ENCODE peak calls at places on chromosome 7, in ten cellular contexts. E is fibroblast of lung; B is A549; J is tibial artery; X is pancreas; A is heart right ventricle; K is colonic mucosa; C is CD8-positive, alpha-beta T cell; F is DND-41; R is neuronal stem cell. G is an unnamed sample.

GRCh38 chr7:43585521-43585920 is 2.6 kb downstream of the STK17A start:
- DNase-seq in B (no peak), A (no peak), C (no peak), F (no peak), R (no peak), E (peak; percentile 85), K (no peak), J (no peak), X (no peak), G (no peak)

GRCh38 chr7:4851459-4852422 is 10.1 kb downstream of the PAPOLB start:
- DNase-seq in B (no peak), E (peak; percentile 25), A (no peak), J (no peak), K (no peak), R (no peak), X (no peak), F (no peak), C (no peak), G (no peak)

GRCh38 chr7:36606442-36607205 is 117.7 kb downstream of the AOAH start:
- DNase-seq in C (no peak), A (no peak), K (no peak), X (no peak), B (no peak), J (no peak), E (no peak), R (no peak), F (no peak), G (no peak)

GRCh38 chr7:124035706-124036105 is 2.8 kb upstream of the TMEM229A start:
- DNase-seq in E (no peak), B (no peak), J (no peak), A (no peak), R (no peak), X (no peak), K (no peak), C (no peak), F (no peak), G (no peak)

GRCh38 chr7:55432937-55433784 is 68.0 kb downstream of the LANCL2 start:
- DNase-seq in K (no peak), F (peak; percentile 33), A (no peak), B (peak; percentile 62), C (no peak), J (no peak), X (no peak), E (peak; percentile 46), R (no peak), G (no peak)

GRCh38 chr7:94393251-94393758 is 1.4 kb upstream of the COL1A2 start:
- DNase-seq in F (no peak), X (no peak), R (peak; percentile 33), B (no peak), C (no peak), A (peak; percentile 20), K (no peak), J (no peak), E (peak; percentile 58), G (no peak)

GRCh38 chr7:64574481-64575159 is 11.7 kb upstream of the ZNF680 start:
- DNase-seq in E (peak; percentile 72), X (no peak), R (no peak), J (peak; percentile 47), B (no peak), C (no peak), F (no peak), K (peak; percentile 22), A (peak; percentile 62), G (no peak)

GRCh38 chr7:101363734-101364374 is 1.2 kb downstream of the COL26A1 start:
- DNase-seq in X (peak; percentile 76), B (peak; percentile 70), A (peak; percentile 66), R (peak; percentile 78), C (peak; percentile 66), K (peak; percentile 48), F (peak; percentile 61), J (peak; percentile 34), E (peak; percentile 45), G (no peak)

GRCh38 chr7:36523371-36523953 is 133.8 kb downstream of the ANLN start:
- DNase-seq in K (no peak), X (no peak), C (no peak), A (no peak), R (no peak), B (no peak), F (no peak), J (no peak), E (no peak), G (no peak)

GRCh38 chr7:7746419-7746818 is 28.0 kb upstream of the RPA3 start:
- DNase-seq in X (no peak), F (no peak), A (no peak), E (no peak), C (no peak), B (no peak), R (no peak), J (no peak), K (no peak), G (no peak)

DNA sequence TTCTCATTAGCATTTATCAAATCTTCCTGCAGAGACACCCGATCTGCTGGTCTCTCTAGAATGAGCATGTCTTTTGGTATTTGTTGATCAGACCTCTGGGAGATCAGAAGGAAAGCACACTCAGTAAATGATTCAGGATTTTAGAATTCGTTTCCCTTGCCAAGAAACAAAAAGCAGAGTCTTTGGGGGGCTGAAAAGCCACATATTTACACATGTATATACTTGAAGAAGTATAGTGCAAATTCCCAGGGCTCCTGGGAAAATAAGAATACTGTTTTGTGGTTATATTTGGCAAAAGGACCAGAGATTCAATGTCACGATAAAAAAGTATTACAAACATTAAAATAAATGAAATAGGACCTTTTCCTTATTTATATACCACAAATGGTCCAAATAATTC is 100.2 kb downstream of the AGMO start:
- DNase-seq in C (no peak), R (no peak), E (peak; percentile 79), K (no peak), F (no peak), B (peak; percentile 9), X (no peak), J (no peak), A (no peak), G (no peak)
- H3K27ac ChIP-seq in C (no peak overlapping the region), R (no peak overlapping the region), E (no peak overlapping the region), K (no peak overlapping the region), F (no peak overlapping the region), B (no peak overlapping the region), X (no peak overlapping the region), J (peak overlapping the region; percentile 48), A (peak overlapping the region; percentile 73), G (no peak overlapping the region)

GRCh38 chr7:99794585-99795502 is 10.9 kb upstream of the CYP3A4 start:
- DNase-seq in R (no peak), X (peak; percentile 44), A (no peak), B (peak; percentile 58), F (no peak), C (no peak), K (no peak), E (peak; percentile 3), J (no peak), G (no peak)
- H3K27ac ChIP-seq in R (no peak overlapping the region), X (peak overlapping the region; percentile 54), A (no peak overlapping the region), B (peak overlapping the region; percentile 72), F (no peak overlapping the region), C (no peak overlapping the region), K (no peak overlapping the region), E (no peak overlapping the region), J (no peak overlapping the region), G (no peak overlapping the region)

GRCh38 chr7:93146036-93146435 is 2.1 kb downstream of the SAMD9L start:
- DNase-seq in K (no peak), R (no peak), F (no peak), A (no peak), E (no peak), C (no peak), B (no peak), X (no peak), J (no peak), G (no peak)

GRCh38 chr7:93147358-93147757 is 827 bp downstream of the SAMD9L start:
- DNase-seq in X (no peak), A (no peak), B (peak; percentile 11), J (no peak), E (peak; percentile 69), C (peak; percentile 40), R (no peak), K (peak; percentile 57), F (peak; percentile 80), G (no peak)

GRCh38 chr7:93148727-93149126 is 542 bp upstream of the SAMD9L start:
- DNase-seq in A (no peak), F (no peak), E (no peak), X (no peak), R (no peak), J (no peak), B (no peak), K (no peak), C (no peak), G (no peak)

GRCh38 chr7:93146465-93147127 is 1.6 kb downstream of the SAMD9L start:
- DNase-seq in K (no peak), R (no peak), C (no peak), F (peak; percentile 38), J (no peak), A (no peak), B (no peak), X (no peak), E (no peak), G (no peak)

DNA sequence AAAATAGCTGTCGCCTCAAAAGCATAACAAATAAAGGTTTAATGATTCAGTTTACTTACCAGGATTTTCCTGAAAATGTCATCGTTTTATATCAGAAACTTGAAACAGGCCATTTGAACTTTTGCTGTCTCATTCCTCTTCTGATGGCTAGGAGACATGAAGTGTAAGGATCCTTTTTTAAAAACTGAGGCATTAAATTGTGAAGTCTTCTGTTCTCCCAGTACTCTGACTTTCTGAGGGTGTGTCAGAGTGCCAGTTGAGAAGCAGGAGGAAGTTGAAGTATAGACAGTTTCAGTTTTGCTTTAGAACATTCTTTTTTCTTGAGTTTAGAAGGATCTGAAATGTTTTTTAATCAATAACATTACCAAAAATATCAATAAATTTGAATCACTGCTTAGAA is at the start of gene SAMD9L:
- DNase-seq in J (no peak), B (peak; percentile 4), C (no peak), R (no peak), A (no peak), K (peak; percentile 30), E (peak; percentile 9), X (no peak), F (peak; percentile 31), G (no peak)
- H3K27ac ChIP-seq in J (peak within 1 kb of the TSS; percentile 39), B (peak within 1 kb of the TSS; percentile 56), C (peak within 1 kb of the TSS; percentile 44), R (no peak within 1 kb of the TSS), A (peak within 1 kb of the TSS; percentile 73), K (peak within 1 kb of the TSS; percentile 19), E (peak within 1 kb of the TSS; percentile 61), X (no peak within 1 kb of the TSS), F (peak within 1 kb of the TSS; percentile 81), G (no peak within 1 kb of the TSS)

GRCh38 chr7:6416516-6417145 is 31.1 kb downstream of the DAGLB start:
- DNase-seq in F (no peak), R (no peak), C (no peak), B (peak; percentile 38), E (peak; percentile 30), K (no peak), J (no peak), X (no peak), A (no peak), G (no peak)
- H3K27ac ChIP-seq in F (no peak overlapping the region), R (peak overlapping the region; percentile 54), C (no peak overlapping the region), B (peak overlapping the region; percentile 36), E (no peak overlapping the region), K (no peak overlapping the region), J (no peak overlapping the region), X (no peak overlapping the region), A (no peak overlapping the region), G (no peak overlapping the region)